ENCODE peak calls at places on chromosomes 12 and 14, in nine cellular contexts. O, X, V, P, R, E, I, N and U are unnamed samples.

GRCh38 chr14:29584992-29585391 is 342.7 kb downstream of the PRKD1 start:
- DNase-seq in O (no peak), X (peak; percentile 83), V (no peak), P (no peak), R (peak; percentile 70), E (no peak), I (peak; percentile 69), N (no peak), U (peak; percentile 63)

GRCh38 chr12:6827437-6827894 is 741 bp upstream of the P3H3 start:
- DNase-seq in O (peak; percentile 95), X (peak; percentile 81), V (peak; percentile 83), P (peak; percentile 80), R (no peak), E (peak; percentile 71), I (peak; percentile 93), N (peak; percentile 43), U (no peak)

GRCh38 chr12:100346660-100347059 is 10.2 kb upstream of the SLC17A8 start:
- DNase-seq in O (peak; percentile 35), X (no peak), V (no peak), P (no peak), R (no peak), E (no peak), I (no peak), N (no peak), U (no peak)

GRCh38 chr12:442235-442884 is 17.4 kb upstream of the B4GALNT3 start:
- DNase-seq in O (peak; percentile 74), X (peak; percentile 40), V (peak; percentile 47), P (peak; percentile 51), R (peak; percentile 3), E (peak; percentile 39), I (no peak), N (peak; percentile 29), U (no peak)

GRCh38 chr12:56840922-56841321 is 77.8 kb downstream of the HSD17B6 start:
- DNase-seq in O (no peak), X (peak; percentile 26), V (no peak), P (no peak), R (no peak), E (no peak), I (no peak), N (no peak), U (no peak)

GRCh38 chr14:41558527-41558926 is 48.1 kb upstream of the LRFN5 start:
- DNase-seq in O (no peak), X (no peak), V (no peak), P (no peak), R (no peak), E (no peak), I (no peak), N (no peak), U (no peak)

GRCh38 chr14:60064491-60065072 is 27.1 kb upstream of the PCNX4 start:
- DNase-seq in O (peak; percentile 45), X (peak; percentile 43), V (no peak), P (no peak), R (peak; percentile 8), E (peak; percentile 31), I (no peak), N (no peak), U (no peak)

GRCh38 chr14:86766469-86766868 is 1226.5 kb downstream of the GALC start:
- DNase-seq in O (peak; percentile 60), X (no peak), V (no peak), P (no peak), R (no peak), E (no peak), I (no peak), N (no peak), U (no peak)

GRCh38 chr14:77909911-77910310 is 110.0 kb downstream of the ADCK1 start:
- DNase-seq in O (no peak), X (no peak), V (no peak), P (no peak), R (no peak), E (no peak), I (no peak), N (no peak), U (no peak)

GRCh38 chr12:31362759-31363415 is 36.9 kb upstream of the SINHCAF start:
- DNase-seq in O (no peak), X (no peak), V (peak; percentile 67), P (peak; percentile 43), R (no peak), E (peak; percentile 47), I (no peak), N (no peak), U (no peak)

GRCh38 chr12:86331457-86331856 is 75.3 kb upstream of the MGAT4C start:
- DNase-seq in O (no peak), X (no peak), V (no peak), P (no peak), R (no peak), E (no peak), I (no peak), N (no peak), U (no peak)

GRCh38 chr12:57085999-57086950 is 2.6 kb upstream of the NAB2 start:
- DNase-seq in O (peak; percentile 89), X (peak; percentile 81), V (peak; percentile 58), P (peak; percentile 73), R (no peak), E (peak; percentile 40), I (peak; percentile 77), N (peak; percentile 61), U (no peak)

GRCh38 chr14:31219169-31219568 is 11.6 kb upstream of the HECTD1 start:
- DNase-seq in O (no peak), X (no peak), V (no peak), P (no peak), R (no peak), E (no peak), I (no peak), N (no peak), U (no peak)

GRCh38 chr14:94097091-94097490 is 13.4 kb upstream of the IFI27 start:
- DNase-seq in O (no peak), X (no peak), V (no peak), P (no peak), R (no peak), E (no peak), I (no peak), N (no peak), U (no peak)

GRCh38 chr14:62670526-62670925 is 374.7 kb downstream of the KCNH5 start:
- DNase-seq in O (no peak), X (peak; percentile 14), V (no peak), P (no peak), R (no peak), E (no peak), I (no peak), N (no peak), U (no peak)

GRCh38 chr14:90574640-90575131 is 177.9 kb downstream of the CALM1 start:
- DNase-seq in O (no peak), X (no peak), V (no peak), P (no peak), R (no peak), E (no peak), I (no peak), N (no peak), U (no peak)

GRCh38 chr12:93766802-93767523 is 89.8 kb downstream of the CRADD start:
- DNase-seq in O (peak; percentile 74), X (peak; percentile 78), V (no peak), P (peak; percentile 20), R (no peak), E (peak; percentile 33), I (peak; percentile 32), N (peak; percentile 24), U (no peak)